ENCODE peak calls at places on chromosomes 5 and 9, in five cellular contexts. One of them, this sample, is unnamed.
A peak's percentile ranks its signal among the peaks of the same experiment; 100 is the strongest.

GRCh38 chr9:28005779-28006178 is 432.5 kb upstream of the C9orf72 start:
- DNase-seq in heart left ventricle: no peak
- DNase-seq in WERI-Rb-1: no peak
- DNase-seq in esophagus muscularis mucosa: no peak
- DNase-seq in lower lobe of right lung: no peak
- DNase-seq in this sample: no peak

GRCh38 chr5:53167836-53168235 is 58.3 kb upstream of the MOCS2 start:
- DNase-seq in esophagus muscularis mucosa: no peak
- DNase-seq in heart left ventricle: peak; percentile 61
- DNase-seq in lower lobe of right lung: no peak
- DNase-seq in WERI-Rb-1: no peak
- DNase-seq in this sample: peak; percentile 48

GRCh38 chr5:172283862-172284274 is 304 bp upstream of the UBTD2 start:
- DNase-seq in WERI-Rb-1: peak; percentile 88
- DNase-seq in lower lobe of right lung: peak; percentile 87
- DNase-seq in esophagus muscularis mucosa: peak; percentile 93
- DNase-seq in heart left ventricle: peak; percentile 92
- DNase-seq in this sample: peak; percentile 80

GRCh38 chr5:154194348-154195329 is 4.1 kb downstream of the GALNT10 start:
- DNase-seq in WERI-Rb-1: no peak
- DNase-seq in esophagus muscularis mucosa: no peak
- DNase-seq in lower lobe of right lung: no peak
- DNase-seq in heart left ventricle: no peak
- DNase-seq in this sample: peak; percentile 79

GRCh38 chr5:54807421-54807820 is 178.0 kb downstream of the ESM1 start:
- DNase-seq in WERI-Rb-1: no peak
- DNase-seq in lower lobe of right lung: no peak
- DNase-seq in heart left ventricle: no peak
- DNase-seq in esophagus muscularis mucosa: no peak
- DNase-seq in this sample: peak; percentile 77

GRCh38 chr5:67205981-67206380 is 9.4 kb upstream of the CD180 start:
- DNase-seq in heart left ventricle: no peak
- DNase-seq in lower lobe of right lung: no peak
- DNase-seq in esophagus muscularis mucosa: no peak
- DNase-seq in WERI-Rb-1: no peak
- DNase-seq in this sample: no peak

GRCh38 chr5:55438931-55439477 is 95.8 kb downstream of the PLPP1 start:
- DNase-seq in WERI-Rb-1: no peak
- DNase-seq in heart left ventricle: no peak
- DNase-seq in esophagus muscularis mucosa: no peak
- DNase-seq in lower lobe of right lung: no peak
- DNase-seq in this sample: peak; percentile 88

GRCh38 chr5:179603308-179603707 is 20.2 kb downstream of the HNRNPH1 start:
- DNase-seq in lower lobe of right lung: no peak
- DNase-seq in WERI-Rb-1: no peak
- DNase-seq in esophagus muscularis mucosa: no peak
- DNase-seq in heart left ventricle: no peak
- DNase-seq in this sample: no peak

GRCh38 chr9:14340994-14341393 is 27.1 kb upstream of the NFIB start:
- DNase-seq in heart left ventricle: no peak
- DNase-seq in WERI-Rb-1: no peak
- DNase-seq in esophagus muscularis mucosa: no peak
- DNase-seq in lower lobe of right lung: no peak
- DNase-seq in this sample: no peak

DNA sequence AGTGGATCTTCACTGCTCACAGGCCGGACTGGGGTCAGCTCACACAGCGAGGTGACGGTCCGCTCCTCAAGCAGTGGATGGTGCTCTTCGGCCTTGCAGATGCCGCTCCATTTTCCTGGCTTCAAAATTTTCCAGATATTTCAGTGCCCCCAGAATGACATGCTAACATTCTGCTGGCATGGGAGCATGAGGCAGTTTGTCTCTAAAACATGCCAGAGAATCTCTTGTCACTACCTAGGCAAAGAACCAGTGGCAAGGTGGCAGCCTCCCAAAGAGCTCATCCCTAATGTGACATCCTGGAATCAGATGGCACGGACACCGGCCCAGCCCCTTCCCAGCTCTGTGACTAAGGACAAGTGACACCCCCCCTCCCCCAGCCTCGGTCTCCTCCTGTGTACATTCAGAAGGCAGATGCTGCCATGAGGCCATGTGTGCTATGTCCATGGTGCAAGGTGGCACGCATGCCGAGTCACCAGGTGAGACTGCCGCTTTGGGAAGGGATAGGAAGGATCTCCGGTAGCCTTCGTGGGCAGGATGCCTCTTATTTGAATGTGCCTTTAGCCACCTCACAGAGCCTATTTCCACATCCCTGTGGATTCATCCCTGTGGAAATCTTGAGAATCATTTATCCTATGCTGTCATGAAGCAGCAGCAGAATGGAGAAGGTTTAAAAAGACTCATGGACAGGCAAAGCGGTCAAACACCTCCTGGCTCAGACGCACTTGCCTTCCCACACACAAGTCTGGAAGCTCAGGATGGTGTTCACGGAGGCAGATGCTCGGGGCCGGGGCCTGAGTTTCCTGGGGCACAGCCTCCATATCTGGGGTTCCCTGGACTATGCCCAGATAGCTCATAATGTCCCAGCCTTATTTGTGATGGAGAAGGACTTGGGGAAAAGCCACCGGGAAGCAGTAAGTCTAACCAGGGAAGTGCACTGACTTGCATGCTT is 2.9 kb downstream of the S1PR3 start:
- DNase-seq in esophagus muscularis mucosa: no peak
- DNase-seq in heart left ventricle: no peak
- DNase-seq in WERI-Rb-1: no peak
- DNase-seq in lower lobe of right lung: no peak
- DNase-seq in this sample: no peak
- H3K4me3 ChIP-seq in esophagus muscularis mucosa: peak overlapping the region; percentile 95
- H3K4me3 ChIP-seq in heart left ventricle: peak overlapping the region; percentile 94
- H3K4me3 ChIP-seq in WERI-Rb-1: no peak overlapping the region
- H3K4me3 ChIP-seq in lower lobe of right lung: peak overlapping the region; percentile 66
- H3K4me3 ChIP-seq in this sample: peak overlapping the region; percentile 65

DNA sequence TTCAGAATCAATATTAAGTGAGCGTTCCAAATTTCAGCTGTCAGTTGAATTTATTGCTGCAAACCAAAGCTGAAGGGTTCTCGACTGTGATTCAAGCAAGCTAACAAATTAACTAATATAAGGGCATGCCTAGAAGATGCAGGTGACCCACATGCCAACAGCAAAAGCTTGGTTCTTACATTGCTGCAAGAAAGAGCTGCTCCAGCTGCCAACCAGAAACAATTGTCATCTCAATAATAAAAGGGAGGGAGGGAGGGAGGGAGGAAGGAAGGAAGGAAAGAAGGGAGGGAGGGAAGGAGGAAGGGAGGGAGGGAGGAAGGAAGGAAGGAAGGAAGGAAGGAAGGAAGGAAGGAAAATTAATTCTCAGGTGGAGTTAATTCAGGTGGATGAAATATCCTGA is 517.5 kb upstream of the WWC1 start:
- DNase-seq in lower lobe of right lung: no peak
- DNase-seq in esophagus muscularis mucosa: no peak
- DNase-seq in WERI-Rb-1: no peak
- DNase-seq in heart left ventricle: no peak
- DNase-seq in this sample: no peak
- H3K4me3 ChIP-seq in lower lobe of right lung: no peak overlapping the region
- H3K4me3 ChIP-seq in esophagus muscularis mucosa: no peak overlapping the region
- H3K4me3 ChIP-seq in WERI-Rb-1: no peak overlapping the region
- H3K4me3 ChIP-seq in heart left ventricle: no peak overlapping the region
- H3K4me3 ChIP-seq in this sample: no peak overlapping the region

DNA sequence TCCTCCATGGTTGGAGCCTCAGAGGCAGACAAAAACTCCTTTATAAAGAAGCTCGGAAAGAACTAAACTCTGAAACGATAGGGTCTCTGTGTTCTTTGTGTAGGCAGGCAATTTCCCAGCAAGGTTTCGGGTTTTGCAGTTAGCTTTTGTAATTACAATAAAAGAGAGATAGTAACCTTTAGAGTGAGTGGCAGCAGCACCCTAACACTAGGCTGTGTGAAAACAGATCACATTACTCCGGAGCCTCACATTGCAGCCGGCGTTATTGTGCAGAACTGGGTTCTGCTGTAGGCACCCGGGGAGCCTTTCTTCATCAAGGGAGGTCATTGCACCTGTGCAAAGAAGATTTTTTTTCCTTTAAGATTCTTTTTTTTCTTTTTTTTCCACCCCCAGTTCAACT is 115.8 kb upstream of the MAP3K1 start:
- DNase-seq in lower lobe of right lung: no peak
- DNase-seq in WERI-Rb-1: no peak
- DNase-seq in esophagus muscularis mucosa: no peak
- DNase-seq in heart left ventricle: no peak
- DNase-seq in this sample: no peak
- H3K4me3 ChIP-seq in lower lobe of right lung: no peak overlapping the region
- H3K4me3 ChIP-seq in WERI-Rb-1: no peak overlapping the region
- H3K4me3 ChIP-seq in esophagus muscularis mucosa: no peak overlapping the region
- H3K4me3 ChIP-seq in heart left ventricle: no peak overlapping the region
- H3K4me3 ChIP-seq in this sample: no peak overlapping the region

DNA sequence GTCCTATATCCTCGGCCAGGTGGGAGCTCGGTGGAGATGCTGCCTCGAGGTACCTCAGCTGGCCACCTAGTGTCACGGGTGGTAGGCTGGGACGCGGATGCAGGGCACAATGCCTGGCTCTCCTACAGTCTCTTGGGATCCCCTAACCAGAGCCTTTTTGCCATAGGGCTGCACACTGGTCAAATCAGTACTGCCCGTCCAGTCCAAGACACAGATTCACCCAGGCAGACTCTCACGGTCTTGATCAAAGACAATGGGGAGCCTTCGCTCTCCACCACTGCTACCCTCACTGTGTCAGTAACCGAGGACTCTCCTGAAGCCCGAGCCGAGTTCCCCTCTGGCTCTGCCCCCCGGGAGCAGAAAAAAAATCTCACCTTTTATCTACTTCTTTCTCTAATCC is 2.0 kb downstream of the PCDHGC3 start:
- DNase-seq in WERI-Rb-1: no peak
- DNase-seq in lower lobe of right lung: no peak
- DNase-seq in esophagus muscularis mucosa: no peak
- DNase-seq in heart left ventricle: no peak
- DNase-seq in this sample: no peak
- H3K4me3 ChIP-seq in WERI-Rb-1: no peak overlapping the region
- H3K4me3 ChIP-seq in lower lobe of right lung: peak overlapping the region; percentile 63
- H3K4me3 ChIP-seq in esophagus muscularis mucosa: peak overlapping the region; percentile 64
- H3K4me3 ChIP-seq in heart left ventricle: peak overlapping the region; percentile 60
- H3K4me3 ChIP-seq in this sample: peak overlapping the region; percentile 61

GRCh38 chr9:18474778-18475177 is 825 bp downstream of the ADAMTSL1 start:
- DNase-seq in esophagus muscularis mucosa: no peak
- DNase-seq in lower lobe of right lung: no peak
- DNase-seq in heart left ventricle: no peak
- DNase-seq in WERI-Rb-1: no peak
- DNase-seq in this sample: peak; percentile 64

GRCh38 chr9:18477121-18477705 is 3.3 kb downstream of the ADAMTSL1 start:
- DNase-seq in esophagus muscularis mucosa: no peak
- DNase-seq in WERI-Rb-1: no peak
- DNase-seq in lower lobe of right lung: no peak
- DNase-seq in heart left ventricle: no peak
- DNase-seq in this sample: peak; percentile 49

GRCh38 chr9:18472435-18472834 is 1.5 kb upstream of the ADAMTSL1 start:
- DNase-seq in lower lobe of right lung: no peak
- DNase-seq in esophagus muscularis mucosa: no peak
- DNase-seq in heart left ventricle: no peak
- DNase-seq in WERI-Rb-1: no peak
- DNase-seq in this sample: no peak

GRCh38 chr9:18473551-18474279 is at the start of gene ADAMTSL1:
- DNase-seq in WERI-Rb-1: peak; percentile 28
- DNase-seq in heart left ventricle: peak; percentile 60
- DNase-seq in lower lobe of right lung: no peak
- DNase-seq in esophagus muscularis mucosa: no peak
- DNase-seq in this sample: peak; percentile 90

GRCh38 chr9:18472915-18473314 is 1.0 kb upstream of the ADAMTSL1 start:
- DNase-seq in lower lobe of right lung: no peak
- DNase-seq in esophagus muscularis mucosa: no peak
- DNase-seq in WERI-Rb-1: peak; percentile 13
- DNase-seq in heart left ventricle: no peak
- DNase-seq in this sample: no peak
- H3K4me3 ChIP-seq in lower lobe of right lung: no peak overlapping the region
- H3K4me3 ChIP-seq in esophagus muscularis mucosa: no peak overlapping the region
- H3K4me3 ChIP-seq in WERI-Rb-1: no peak overlapping the region
- H3K4me3 ChIP-seq in heart left ventricle: no peak overlapping the region
- H3K4me3 ChIP-seq in this sample: peak overlapping the region; percentile 59

DNA sequence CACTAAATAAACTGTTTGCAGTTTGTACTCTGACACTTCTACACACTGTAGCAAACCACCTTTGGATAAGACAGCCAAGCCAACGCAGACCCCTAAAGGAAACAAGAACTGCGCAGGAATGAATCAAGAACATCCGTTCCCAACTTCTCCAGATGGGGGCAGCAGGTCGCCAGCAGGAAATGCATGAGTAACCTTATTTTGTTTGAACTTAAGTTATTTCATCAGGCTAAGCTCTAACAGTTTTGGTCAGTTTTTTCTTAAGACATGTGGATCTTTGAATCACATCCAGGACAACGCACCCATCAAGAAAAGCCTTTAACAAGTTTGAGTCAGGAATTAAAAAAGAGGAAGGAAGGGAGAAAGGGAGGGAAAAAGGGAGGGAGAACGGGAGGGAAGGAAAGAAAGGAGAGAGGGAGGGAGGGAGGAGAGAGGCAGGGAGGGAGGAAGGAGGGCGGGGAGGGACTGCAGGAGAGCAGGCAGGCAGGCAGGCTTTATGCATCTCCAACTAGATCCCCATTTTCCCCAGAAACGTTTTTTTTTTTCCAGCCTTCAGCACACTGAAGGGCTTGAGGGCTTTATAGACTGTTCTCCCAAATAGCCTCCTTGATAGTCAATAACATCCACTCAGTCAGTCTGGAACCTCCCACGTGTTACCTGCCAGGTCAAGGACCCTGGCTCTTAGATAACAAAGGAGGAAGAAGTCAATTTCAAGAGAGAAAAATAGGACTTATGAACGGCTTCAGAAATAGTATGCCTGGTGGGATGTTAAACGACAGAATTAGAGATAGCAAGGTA is 22.2 kb downstream of the BHMT start:
- DNase-seq in heart left ventricle: peak; percentile 51
- DNase-seq in WERI-Rb-1: peak; percentile 81
- DNase-seq in esophagus muscularis mucosa: peak; percentile 94
- DNase-seq in lower lobe of right lung: peak; percentile 55
- DNase-seq in this sample: peak; percentile 91
- H3K4me3 ChIP-seq in heart left ventricle: peak overlapping the region; percentile 41
- H3K4me3 ChIP-seq in WERI-Rb-1: peak overlapping the region; percentile 24
- H3K4me3 ChIP-seq in esophagus muscularis mucosa: peak overlapping the region; percentile 41
- H3K4me3 ChIP-seq in lower lobe of right lung: peak overlapping the region; percentile 24
- H3K4me3 ChIP-seq in this sample: peak overlapping the region; percentile 30

DNA sequence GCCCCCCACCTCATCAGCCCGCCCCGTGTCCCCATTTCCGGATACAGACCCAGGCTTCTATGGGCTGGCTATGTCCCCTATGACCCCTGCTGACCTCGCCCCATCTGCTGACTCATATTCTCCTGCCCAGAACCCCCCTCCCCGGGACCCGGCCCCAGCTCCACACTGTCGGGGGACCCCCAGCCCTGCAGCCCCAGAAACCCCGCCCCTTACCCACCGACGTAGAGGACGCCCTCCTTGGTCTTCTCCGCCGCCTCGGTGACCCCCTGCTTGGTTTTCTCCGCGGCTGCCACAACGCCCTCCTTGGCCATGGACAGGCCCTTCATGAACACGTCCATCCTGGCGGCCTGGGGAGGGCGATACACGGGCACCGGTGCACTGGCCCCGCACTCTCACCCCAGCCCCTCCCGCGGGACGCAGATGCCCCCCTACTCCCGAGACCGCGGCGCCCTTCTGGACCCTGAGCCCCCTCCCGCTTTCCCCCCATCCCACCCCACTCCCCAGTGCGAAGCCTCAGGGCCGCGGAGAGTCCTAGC is 949 bp downstream of the SNCB start:
- DNase-seq in WERI-Rb-1: no peak
- DNase-seq in heart left ventricle: no peak
- DNase-seq in esophagus muscularis mucosa: no peak
- DNase-seq in lower lobe of right lung: no peak
- DNase-seq in this sample: no peak
- H3K4me3 ChIP-seq in WERI-Rb-1: peak overlapping the region; percentile 50
- H3K4me3 ChIP-seq in heart left ventricle: peak overlapping the region; percentile 47
- H3K4me3 ChIP-seq in esophagus muscularis mucosa: peak overlapping the region; percentile 45
- H3K4me3 ChIP-seq in lower lobe of right lung: no peak overlapping the region
- H3K4me3 ChIP-seq in this sample: no peak overlapping the region